ENCODE peak calls at places on chromosomes 2 and 18, in eight cellular contexts. O is CD8-positive, alpha-beta T cell; I is upper lobe of left lung; Q is fibroblast of lung; E is stomach; C is cardiac muscle cell; Y is psoas muscle; V is prostate gland. A is an unnamed sample. For H3K4me1, the result is how much of the 10 kb centered on the place peaks cover.

GRCh38 chr2:172761306-172761705 is 25.7 kb downstream of the RAPGEF4 start:
- DNase-seq in C (no peak), Q (no peak), E (no peak), Y (no peak), I (no peak), O (no peak), V (no peak), A (no peak)

GRCh38 chr18:45755936-45756335 is 32.0 kb downstream of the SLC14A1 start:
- DNase-seq in O (no peak), E (peak), Q (peak), V (peak), C (peak), I (peak), Y (no peak), A (no peak)

GRCh38 chr2:45435316-45435715 is 175.8 kb downstream of the SRBD1 start:
- DNase-seq in O (no peak), V (no peak), Q (peak), Y (no peak), I (no peak), C (peak), E (no peak), A (no peak)

GRCh38 chr2:227789803-227790202 is 23.8 kb upstream of the CCL20 start:
- DNase-seq in E (no peak), V (no peak), C (no peak), Q (peak), I (no peak), Y (no peak), O (no peak), A (no peak)

GRCh38 chr2:95025406-95026319 is at the start of gene MAL:
- DNase-seq in Q (peak), C (peak), E (peak), Y (no peak), I (no peak), O (peak), V (no peak), A (peak)

GRCh38 chr18:70421471-70421870 is 132.6 kb downstream of the SOCS6 start:
- DNase-seq in V (no peak), Y (no peak), C (no peak), Q (peak), E (no peak), O (no peak), I (no peak), A (no peak)

GRCh38 chr2:167192833-167193232 is 304.6 kb downstream of the XIRP2 start:
- DNase-seq in E (no peak), Y (no peak), O (no peak), I (no peak), V (no peak), Q (peak), C (no peak), A (no peak)

GRCh38 chr2:113739849-113740248 is 16.6 kb downstream of the SLC35F5 start:
- DNase-seq in I (no peak), Q (no peak), C (no peak), O (no peak), V (no peak), E (no peak), Y (no peak), A (no peak)

GRCh38 chr18:7273301-7273911 is 42.5 kb downstream of the LRRC30 start:
- DNase-seq in I (peak), E (peak), Y (peak), C (peak), Q (peak), O (no peak), V (peak), A (no peak)

GRCh38 chr18:22841840-22842239 is 91.3 kb upstream of the RBBP8 start:
- DNase-seq in C (peak), Q (peak), E (no peak), O (no peak), I (no peak), V (no peak), Y (no peak), A (no peak)

GRCh38 chr2:216057688-216058193 is 23.9 kb downstream of the PECR start:
- DNase-seq in Q (peak), C (peak), Y (no peak), O (peak), E (peak), I (peak), V (no peak), A (peak)

GRCh38 chr2:216142540-216142939 is 33.4 kb downstream of the XRCC5 start:
- DNase-seq in Q (peak), E (no peak), C (no peak), I (no peak), Y (no peak), V (no peak), O (no peak), A (no peak)

GRCh38 chr18:76524900-76525698 is 30.1 kb upstream of the ZNF516 start:
- DNase-seq in Y (no peak), V (no peak), O (no peak), E (no peak), C (peak), Q (peak), I (no peak), A (no peak)

GRCh38 chr2:157698430-157698829 is 69.8 kb upstream of the ACVR1C start:
- DNase-seq in C (peak), O (no peak), Q (peak), V (no peak), E (no peak), I (no peak), Y (peak), A (no peak)

GRCh38 chr18:51342815-51343214 is 145.3 kb upstream of the MEX3C start:
- DNase-seq in O (no peak), C (peak), Q (peak), E (no peak), Y (no peak), V (no peak), I (no peak), A (no peak)

GRCh38 chr2:47569658-47570398 is 166.9 kb downstream of the MSH2 start:
- DNase-seq in V (no peak), I (no peak), E (no peak), Y (no peak), C (peak), Q (peak), O (no peak), A (no peak)

GRCh38 chr2:234949762-234950434 is 1.9 kb upstream of the SH3BP4 start:
- DNase-seq in Y (no peak), V (no peak), I (no peak), O (no peak), E (no peak), C (peak), Q (peak), A (no peak)

GRCh38 chr2:71156531-71156930 is 26.1 kb downstream of the MPHOSPH10 start:
- DNase-seq in Q (no peak), C (peak), Y (no peak), I (no peak), V (no peak), E (no peak), O (no peak), A (no peak)

GRCh38 chr2:25743132-25743830 is 69.9 kb upstream of the DTNB start:
- DNase-seq in V (no peak), Q (no peak), O (no peak), I (no peak), E (no peak), Y (no peak), C (no peak), A (no peak)

GRCh38 chr18:55356815-55357214 is 231.2 kb downstream of the TCF4 start:
- DNase-seq in Q (no peak), E (no peak), Y (no peak), V (no peak), C (no peak), O (no peak), I (no peak), A (no peak)

GRCh38 chr2:42903821-42904575 is 111.6 kb upstream of the HAAO start:
- DNase-seq in C (no peak), V (no peak), Y (no peak), Q (no peak), O (no peak), I (no peak), E (no peak), A (no peak)

GRCh38 chr18:12327510-12328178 is 19.6 kb downstream of the TUBB6 start:
- DNase-seq in E (peak), Q (peak), I (peak), O (peak), C (peak), V (peak), Y (peak), A (peak)

GRCh38 chr2:111679202-111679601 is 204.8 kb downstream of the ANAPC1 start:
- DNase-seq in O (no peak), V (no peak), Q (no peak), E (no peak), I (no peak), Y (no peak), C (peak), A (no peak)

GRCh38 chr18:5298156-5298852 is 2.8 kb upstream of the ZBTB14 start:
- DNase-seq in I (no peak), V (no peak), C (no peak), O (no peak), Q (no peak), E (no peak), Y (no peak), A (no peak)

GRCh38 chr2:48346124-48346536 is 183.8 kb upstream of the STON1 start:
- DNase-seq in O (no peak), E (no peak), Y (peak), V (no peak), Q (peak), I (peak), C (peak), A (no peak)

GRCh38 chr18:11828772-11829432 is 22.3 kb upstream of the CHMP1B start:
- DNase-seq in Y (no peak), O (no peak), V (no peak), C (no peak), E (no peak), Q (no peak), I (no peak), A (no peak)

GRCh38 chr2:120761164-120761861 is 25.6 kb downstream of the GLI2 start:
- DNase-seq in C (no peak), Y (no peak), E (no peak), V (no peak), Q (no peak), O (no peak), I (peak), A (no peak)

GRCh38 chr2:71530246-71530986 is 77.1 kb downstream of the DYSF start:
- DNase-seq in E (no peak), V (no peak), Q (peak), Y (no peak), I (no peak), C (peak), O (no peak), A (no peak)

GRCh38 chr2:122117371-122117770 is 361.9 kb downstream of the TSN start:
- DNase-seq in Q (no peak), C (no peak), V (no peak), O (no peak), E (no peak), Y (no peak), I (no peak), A (no peak)

GRCh38 chr2:142875642-142876041 is 1.8 kb upstream of the KYNU start:
- DNase-seq in O (no peak), E (no peak), Q (peak), V (no peak), Y (no peak), I (no peak), C (no peak), A (no peak)

GRCh38 chr18:54102123-54102522 is 122.3 kb downstream of the MBD2 start:
- DNase-seq in V (no peak), Q (no peak), E (no peak), O (no peak), I (no peak), Y (no peak), C (no peak), A (no peak)

GRCh38 chr2:51720826-51721225 is 688.9 kb upstream of the NRXN1 start:
- DNase-seq in V (no peak), O (no peak), E (no peak), C (no peak), Y (no peak), I (no peak), Q (no peak), A (no peak)

GRCh38 chr2:85889648-85890281 is 975 bp upstream of the ST3GAL5 start:
- DNase-seq in E (no peak), Q (no peak), Y (peak), V (no peak), I (peak), C (no peak), O (no peak), A (no peak)

DNA sequence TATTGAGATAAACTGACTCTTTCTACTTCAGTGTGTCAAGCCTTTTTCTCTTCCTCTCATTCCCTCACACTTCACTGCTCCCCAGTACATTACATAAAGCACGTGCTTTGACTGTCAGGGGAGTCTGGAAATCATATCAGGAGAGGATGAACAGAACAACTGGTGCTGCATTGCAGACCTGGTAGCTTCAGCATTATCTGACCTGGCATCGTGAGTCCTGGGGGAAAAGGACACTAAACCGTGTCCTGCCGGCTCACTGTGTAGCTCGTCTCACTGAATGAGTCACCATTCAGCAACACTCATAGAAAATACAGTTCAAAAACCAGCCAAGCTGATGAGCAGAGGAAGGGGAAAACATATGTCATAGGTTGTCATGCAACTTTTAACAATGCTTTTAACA is 108.5 kb upstream of the UNC80 start:
- DNase-seq in C (peak), V (no peak), Q (peak), E (no peak), O (no peak), Y (no peak), I (no peak), A (no peak)
- H3K27ac ChIP-seq in C (no peak), V (no peak), Q (no peak), E (no peak), O (no peak), Y (no peak), I (no peak), A (no peak)

GRCh38 chr2:10883066-10883465 is 28.7 kb upstream of the KCNF1 start:
- DNase-seq in O (no peak), V (no peak), I (peak), C (no peak), Q (no peak), Y (no peak), E (no peak), A (no peak)

GRCh38 chr2:10883880-10884529 is 27.7 kb upstream of the KCNF1 start:
- DNase-seq in Y (no peak), V (no peak), O (no peak), C (no peak), I (peak), E (no peak), Q (no peak), A (no peak)

GRCh38 chr2:10882568-10882967 is 29.2 kb upstream of the KCNF1 start:
- DNase-seq in E (no peak), O (no peak), I (no peak), C (no peak), Y (no peak), V (no peak), Q (no peak), A (no peak)

GRCh38 chr2:10885479-10885863 is 26.3 kb upstream of the KCNF1 start:
- DNase-seq in Q (no peak), C (no peak), O (no peak), V (no peak), Y (no peak), E (no peak), I (no peak), A (no peak)

GRCh38 chr2:10884530-10885478 is 26.9 kb upstream of the KCNF1 start:
- DNase-seq in I (peak), Y (no peak), E (no peak), Q (no peak), V (no peak), O (no peak), C (no peak), A (no peak)
- H3K4me1 ChIP-seq in I (under half), Y (under half), E (under half), Q (under half), V (under half), O (under half), C (under half), A (under half)

DNA sequence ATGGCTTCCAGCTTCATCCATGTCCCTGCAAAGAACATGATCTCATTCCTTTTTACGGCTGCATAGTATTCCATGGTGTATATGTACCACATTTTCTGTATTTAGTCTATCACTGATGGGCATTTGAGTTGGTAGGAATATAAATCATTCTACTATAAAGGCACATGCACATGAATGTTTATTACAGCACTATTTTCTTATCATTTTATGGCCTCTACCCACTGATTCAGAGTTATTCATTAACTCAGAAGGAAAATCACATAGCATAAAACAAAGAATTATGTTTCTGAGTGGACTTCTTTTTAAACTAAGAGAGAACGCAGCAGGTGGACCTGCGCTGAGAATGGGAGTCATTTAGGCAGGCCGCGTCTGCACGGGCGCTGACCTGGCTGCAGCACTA is 619.6 kb downstream of the FBXO15 start:
- DNase-seq in O (no peak), C (no peak), E (no peak), V (no peak), Y (no peak), Q (no peak), I (no peak), A (no peak)
- H3K27ac ChIP-seq in O (no peak), C (no peak), E (no peak), V (no peak), Y (no peak), Q (no peak), I (no peak), A (no peak)

GRCh38 chr2:144354953-144355352 is 165.0 kb downstream of the ZEB2 start:
- DNase-seq in O (no peak), Y (no peak), V (no peak), E (no peak), I (no peak), Q (peak), C (peak), A (no peak)

GRCh38 chr2:144350151-144350802 is 169.6 kb downstream of the ZEB2 start:
- DNase-seq in Y (no peak), V (no peak), Q (peak), I (no peak), O (no peak), C (peak), E (no peak), A (no peak)

GRCh38 chr2:144348846-144349245 is 171.1 kb downstream of the ZEB2 start:
- DNase-seq in E (no peak), C (no peak), I (no peak), V (no peak), Y (no peak), Q (no peak), O (no peak), A (no peak)

GRCh38 chr2:144349674-144350073 is 170.2 kb downstream of the ZEB2 start:
- DNase-seq in Y (no peak), Q (no peak), C (no peak), O (no peak), I (no peak), V (no peak), E (no peak), A (no peak)

DNA sequence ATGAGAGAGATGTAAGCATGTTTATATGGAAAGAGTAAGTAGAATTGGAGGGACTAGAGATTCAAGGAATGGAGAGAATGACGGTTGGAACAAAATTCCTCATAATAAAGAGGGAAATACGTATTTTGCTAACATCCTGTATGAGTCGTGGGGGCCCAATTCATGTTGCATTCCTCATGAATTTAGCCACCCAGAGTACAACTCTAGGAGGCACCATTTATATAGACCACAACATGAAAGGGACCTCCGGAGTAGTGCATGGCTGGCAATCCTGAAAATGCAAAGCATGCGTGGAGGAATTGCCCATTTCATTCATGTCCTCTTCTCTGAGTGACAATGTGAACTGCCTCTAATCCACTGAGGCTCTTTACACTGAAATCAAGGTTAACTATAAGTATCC is 168.2 kb downstream of the ZEB2 start:
- DNase-seq in Y (no peak), I (no peak), V (no peak), E (no peak), C (no peak), Q (peak), O (no peak), A (no peak)
- H3K4me1 ChIP-seq in Y (under half), I (under half), V (under half), E (under half), C (under half), Q (under half), O (under half), A (under half)